ENCODE peak calls at places on chromosomes 4 and X, in ten cellular contexts. N, Z, U, F, C, R, B, Q, X and H are unnamed samples.

GRCh38 chr4:149595500-149595899 is 220.1 kb downstream of the IQCM start:
- DNase-seq in Q (no peak), Z (no peak), U (no peak), B (no peak), X (no peak), C (no peak), N (no peak), F (no peak), R (no peak), H (no peak)

GRCh38 chrX:115650916-115651315 is 89.9 kb downstream of the PLS3 start:
- DNase-seq in C (peak; percentile 59), F (peak; percentile 20), Q (no peak), Z (no peak), N (no peak), X (peak; percentile 57), B (peak; percentile 17), R (peak; percentile 13), U (peak; percentile 56), H (peak; percentile 56)

GRCh38 chrX:73850124-73851013 is 287.4 kb downstream of the CHIC1 start:
- DNase-seq in U (peak; percentile 9), Z (peak; percentile 33), C (peak; percentile 13), B (peak; percentile 46), R (peak; percentile 12), Q (no peak), F (no peak), N (no peak), X (peak; percentile 36), H (peak; percentile 42)

GRCh38 chrX:9555354-9555753 is 90.5 kb downstream of the TBL1X start:
- DNase-seq in U (no peak), N (no peak), Q (no peak), R (no peak), B (no peak), F (no peak), C (no peak), Z (no peak), X (no peak), H (peak; percentile 21)

GRCh38 chr4:74840931-74841330 is 46.6 kb upstream of the BTC start:
- DNase-seq in U (peak; percentile 4), R (no peak), F (no peak), Z (no peak), B (no peak), N (no peak), C (no peak), Q (no peak), X (no peak), H (peak; percentile 6)

GRCh38 chr4:22240814-22241213 is 275.1 kb downstream of the ADGRA3 start:
- DNase-seq in N (no peak), X (no peak), F (no peak), Q (no peak), R (no peak), C (no peak), Z (no peak), B (no peak), U (no peak), H (no peak)

GRCh38 chr4:144291164-144291563 is 150.6 kb upstream of the GYPA start:
- DNase-seq in B (no peak), Z (no peak), Q (no peak), N (no peak), R (no peak), X (no peak), C (no peak), F (no peak), U (no peak), H (no peak)

GRCh38 chr4:69689530-69690111 is 36.6 kb upstream of the UGT2A1 start:
- DNase-seq in B (no peak), Z (no peak), N (no peak), C (peak; percentile 58), F (no peak), U (peak; percentile 74), Q (no peak), X (peak; percentile 39), R (no peak), H (peak; percentile 66)

GRCh38 chr4:113996599-113997177 is 17.2 kb upstream of the ARSJ start:
- DNase-seq in C (no peak), B (no peak), X (no peak), U (no peak), N (no peak), Z (no peak), F (no peak), R (no peak), Q (no peak), H (peak; percentile 90)

GRCh38 chr4:69828828-69829227 is 31.1 kb downstream of the SULT1E1 start:
- DNase-seq in Z (no peak), C (no peak), N (no peak), X (no peak), Q (no peak), B (no peak), F (no peak), U (peak; percentile 31), R (no peak), H (peak; percentile 48)

GRCh38 chr4:26459054-26459755 is 31.1 kb downstream of the CCKAR start:
- DNase-seq in B (no peak), R (no peak), C (peak; percentile 74), U (peak; percentile 86), X (peak; percentile 76), F (peak; percentile 67), Z (no peak), N (no peak), Q (no peak), H (peak; percentile 78)

GRCh38 chr4:27702710-27703431 is 842.2 kb downstream of the STIM2 start:
- DNase-seq in R (no peak), F (no peak), B (no peak), Q (no peak), C (peak; percentile 16), U (peak; percentile 12), N (no peak), X (peak; percentile 69), Z (no peak), H (peak; percentile 15)

GRCh38 chrX:38882894-38883620 is 81.8 kb downstream of the MID1IP1 start:
- DNase-seq in B (no peak), C (no peak), U (peak; percentile 71), Q (no peak), Z (no peak), R (no peak), F (peak; percentile 71), X (no peak), N (no peak), H (peak; percentile 96)

GRCh38 chr4:127997534-127998388 is 32.6 kb downstream of the ABHD18 start:
- DNase-seq in C (no peak), Q (no peak), B (no peak), R (no peak), U (peak; percentile 55), F (peak; percentile 14), Z (no peak), X (peak; percentile 61), N (no peak), H (peak; percentile 57)

GRCh38 chrX:20061869-20062254 is 54.8 kb downstream of the MAP7D2 start:
- DNase-seq in C (no peak), Z (no peak), U (peak; percentile 51), R (peak; percentile 2), F (peak; percentile 57), B (no peak), N (no peak), Q (no peak), X (no peak), H (peak; percentile 48)

GRCh38 chr4:113057891-113058290 is 8.4 kb downstream of the ANK2 start:
- DNase-seq in U (no peak), X (no peak), R (no peak), C (no peak), B (no peak), N (no peak), F (no peak), Q (no peak), Z (no peak), H (peak; percentile 64)

GRCh38 chrX:130082244-130083106 is 27.8 kb downstream of the ELF4 start:
- DNase-seq in U (no peak), Z (no peak), R (peak; percentile 9), F (no peak), C (no peak), B (peak; percentile 39), Q (peak; percentile 73), X (no peak), N (peak; percentile 75), H (no peak)

GRCh38 chrX:10709276-10709675 is 88.9 kb upstream of the MID1 start:
- DNase-seq in U (no peak), N (no peak), R (peak; percentile 58), Z (no peak), Q (no peak), F (no peak), X (no peak), C (no peak), B (no peak), H (no peak)

GRCh38 chr4:8461616-8462015 is 21.0 kb downstream of the TRMT44 start:
- DNase-seq in X (no peak), N (no peak), R (peak; percentile 74), Q (no peak), F (no peak), C (no peak), Z (no peak), B (no peak), U (no peak), H (no peak)
- H3K4me3 ChIP-seq in X (no peak overlapping the region), N (no peak overlapping the region), R (no peak overlapping the region), Q (no peak overlapping the region), F (no peak overlapping the region), C (no peak overlapping the region), Z (no peak overlapping the region), B (no peak overlapping the region), U (no peak overlapping the region), H (no peak overlapping the region)

GRCh38 chr4:133146192-133146573 is 2.9 kb upstream of the PCDH10 start:
- DNase-seq in B (no peak), C (no peak), Z (no peak), N (no peak), F (no peak), X (no peak), U (no peak), Q (no peak), R (no peak), H (no peak)
- H3K4me3 ChIP-seq in B (no peak overlapping the region), C (peak overlapping the region; percentile 64), Z (peak overlapping the region; percentile 63), N (peak overlapping the region; percentile 20), F (no peak overlapping the region), X (peak overlapping the region; percentile 69), U (peak overlapping the region; percentile 59), Q (peak overlapping the region; percentile 45), R (no peak overlapping the region), H (no peak overlapping the region)

DNA sequence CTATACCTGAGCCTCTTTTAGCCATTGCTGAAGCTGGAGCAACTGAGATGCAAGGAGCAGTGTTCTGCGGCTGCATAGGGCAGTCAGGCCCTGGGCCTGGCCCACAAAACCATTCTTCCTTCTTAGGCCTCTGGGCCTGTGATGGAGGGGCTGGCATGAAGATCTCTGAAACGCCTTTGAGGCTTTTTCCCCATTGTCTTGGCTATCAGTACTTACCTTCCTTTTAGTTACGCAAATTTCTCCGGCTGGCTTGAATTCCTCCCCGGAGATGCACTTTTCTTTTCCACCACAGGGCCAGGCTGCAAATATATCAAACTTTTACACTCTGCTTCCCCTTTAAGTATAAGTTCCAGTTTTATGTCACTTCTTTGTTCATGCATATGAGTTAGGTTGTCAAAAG is 194.5 kb upstream of the PCDH7 start:
- DNase-seq in Z (no peak), F (no peak), N (no peak), R (no peak), U (no peak), Q (no peak), X (peak; percentile 50), C (no peak), B (no peak), H (no peak)
- H3K4me3 ChIP-seq in Z (no peak overlapping the region), F (no peak overlapping the region), N (no peak overlapping the region), R (no peak overlapping the region), U (no peak overlapping the region), Q (no peak overlapping the region), X (no peak overlapping the region), C (no peak overlapping the region), B (no peak overlapping the region), H (no peak overlapping the region)

DNA sequence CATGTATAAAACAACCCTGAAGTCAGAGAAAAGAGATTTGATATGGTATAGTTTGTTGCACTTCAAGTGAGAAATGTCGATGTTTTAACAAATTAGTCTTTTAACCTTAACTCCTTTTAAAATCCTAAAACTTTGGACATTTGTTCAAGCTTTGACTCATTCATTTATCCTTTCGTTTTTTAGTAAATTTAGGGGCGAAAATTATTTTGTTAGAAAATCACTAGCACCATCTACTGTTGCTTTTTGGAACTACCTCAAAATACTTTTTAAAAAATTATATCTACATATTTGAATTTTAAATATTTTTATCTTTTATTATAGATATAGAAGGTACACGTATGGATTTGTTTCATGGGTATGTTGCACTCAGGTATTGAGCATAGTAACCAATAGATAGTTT is 165.1 kb upstream of the POF1B start:
- DNase-seq in F (no peak), U (peak; percentile 0), Q (no peak), B (no peak), R (no peak), Z (no peak), C (no peak), N (no peak), X (no peak), H (peak; percentile 1)
- H3K4me3 ChIP-seq in F (no peak overlapping the region), U (no peak overlapping the region), Q (no peak overlapping the region), B (no peak overlapping the region), R (no peak overlapping the region), Z (no peak overlapping the region), C (no peak overlapping the region), N (no peak overlapping the region), X (no peak overlapping the region), H (no peak overlapping the region)